ENCODE peak calls at places on chromosomes 7 and 10, in four cellular contexts. S, X, K and C are unnamed samples.

GRCh38 chr7:44215531-44215930 is 14.8 kb downstream of the YKT6 start:
- DNase-seq in S (no peak), X (no peak), K (no peak), C (no peak)

GRCh38 chr7:149883452-149883861 is 9.7 kb downstream of the ATP6V0E2 start:
- DNase-seq in S (peak; percentile 71), X (peak; percentile 54), K (peak; percentile 34), C (peak; percentile 25)

GRCh38 chr10:11761431-11761830 is 19.2 kb downstream of the ECHDC3 start:
- DNase-seq in S (no peak), X (no peak), K (no peak), C (no peak)

GRCh38 chr7:110210941-110211608 is 879.9 kb upstream of the LRRN3 start:
- DNase-seq in S (no peak), X (no peak), K (no peak), C (no peak)

GRCh38 chr7:15130666-15131541 is 228.4 kb upstream of the DGKB start:
- DNase-seq in S (peak; percentile 5), X (no peak), K (no peak), C (no peak)

GRCh38 chr10:78861456-78862327 is 207.1 kb upstream of the ZMIZ1 start:
- DNase-seq in S (no peak), X (no peak), K (no peak), C (peak; percentile 55)

GRCh38 chr7:29865526-29865925 is 59.2 kb downstream of the WIPF3 start:
- DNase-seq in S (peak; percentile 86), X (no peak), K (no peak), C (peak; percentile 55)

GRCh38 chr10:119737827-119738226 is 12.0 kb downstream of the INPP5F start:
- DNase-seq in S (peak; percentile 84), X (no peak), K (no peak), C (peak; percentile 49)

GRCh38 chr10:114083040-114083439 is 39.4 kb downstream of the ADRB1 start:
- DNase-seq in S (no peak), X (no peak), K (no peak), C (no peak)

GRCh38 chr7:17183630-17184328 is 114.7 kb upstream of the AHR start:
- DNase-seq in S (peak; percentile 58), X (no peak), K (no peak), C (no peak)

GRCh38 chr10:103872137-103872933 is 17.0 kb upstream of the SH3PXD2A start:
- DNase-seq in S (peak; percentile 51), X (no peak), K (no peak), C (peak; percentile 75)